ENCODE peak calls at places on chromosomes 11 and 22, in nine cellular contexts. Z, M, V, C, T, S, G, U and Q are unnamed samples.
A peak's percentile ranks its signal among the peaks of the same experiment; 100 is the strongest.

GRCh38 chr11:106276859-106277436 is 199.5 kb downstream of the AASDHPPT start:
- DNase-seq in T (no peak), V (no peak), G (peak; percentile 49), Z (no peak), S (peak; percentile 7), C (peak; percentile 64), M (peak; percentile 26), U (no peak), Q (no peak)

GRCh38 chr11:67024966-67025365 is 2.0 kb downstream of the SYT12 start:
- DNase-seq in U (no peak), Z (no peak), M (no peak), G (no peak), C (no peak), S (no peak), T (no peak), V (no peak), Q (no peak)

GRCh38 chr22:43993072-43993760 is 30.9 kb upstream of the PARVB start:
- DNase-seq in C (peak; percentile 72), T (peak; percentile 36), G (peak; percentile 48), V (peak; percentile 61), Z (peak; percentile 54), U (peak; percentile 34), S (peak; percentile 62), M (peak; percentile 73), Q (peak; percentile 29)

GRCh38 chr11:120839846-120840402 is 184.0 kb upstream of the TBCEL start:
- DNase-seq in M (no peak), S (no peak), G (no peak), V (no peak), Z (no peak), U (no peak), T (no peak), C (no peak), Q (no peak)

GRCh38 chr11:87038235-87038960 is 664 bp downstream of the TMEM135 start:
- DNase-seq in V (no peak), C (peak; percentile 45), S (peak; percentile 12), Z (no peak), U (no peak), T (no peak), G (no peak), M (no peak), Q (no peak)

GRCh38 chr11:77506857-77507256 is 33.0 kb upstream of the PAK1 start:
- DNase-seq in M (no peak), V (no peak), T (peak; percentile 86), Z (no peak), G (no peak), S (peak; percentile 68), C (peak; percentile 6), U (no peak), Q (peak; percentile 31)

GRCh38 chr11:124301482-124301881 is 12.3 kb downstream of the OR8D1 start:
- DNase-seq in V (no peak), Z (no peak), T (no peak), S (no peak), U (no peak), M (peak; percentile 50), C (no peak), G (no peak), Q (no peak)

GRCh38 chr11:68127791-68128681 is 6.8 kb upstream of the CHKA start:
- DNase-seq in U (no peak), C (peak; percentile 67), G (peak; percentile 99), V (peak; percentile 52), M (peak; percentile 96), T (no peak), S (peak; percentile 71), Z (peak; percentile 90), Q (no peak)

GRCh38 chr11:27196040-27196897 is 155.7 kb downstream of the BBOX1 start:
- DNase-seq in T (no peak), M (peak; percentile 56), U (no peak), Z (no peak), V (no peak), S (peak; percentile 62), C (no peak), G (no peak), Q (no peak)

GRCh38 chr11:6655020-6655789 is 404 bp downstream of the DCHS1 start:
- DNase-seq in G (no peak), U (peak; percentile 23), T (no peak), M (no peak), C (peak; percentile 58), S (peak; percentile 50), Z (no peak), V (peak; percentile 49), Q (no peak)